ENCODE peak calls at places on chromosomes 3 and 15, in six cellular contexts. W is GM20000, M is kidney epithelial cell, Y is heart right ventricle, I is neural crest cell, U is brain microvascular endothelial cell. V is an unnamed sample.

GRCh38 chr3:160564205-160564922 is 1.0 kb downstream of the KPNA4 start:
- DNase-seq in W (no peak), M (no peak), Y (peak; percentile 17), I (peak; percentile 8), U (no peak), V (no peak)

GRCh38 chr3:88013592-88013991 is 45.2 kb downstream of the CGGBP1 start:
- DNase-seq in W (no peak), M (no peak), Y (no peak), I (no peak), U (no peak), V (no peak)

GRCh38 chr3:50525987-50526386 is 22.6 kb upstream of the CACNA2D2 start:
- DNase-seq in W (peak; percentile 74), M (no peak), Y (no peak), I (no peak), U (peak; percentile 32), V (peak; percentile 59)

GRCh38 chr3:133296315-133296917 is 103.4 kb upstream of the BFSP2 start:
- DNase-seq in W (no peak), M (no peak), Y (no peak), I (no peak), U (peak; percentile 33), V (no peak)

GRCh38 chr15:85831415-85832113 is 36.8 kb upstream of the KLHL25 start:
- DNase-seq in W (peak; percentile 40), M (no peak), Y (peak; percentile 66), I (peak; percentile 69), U (peak; percentile 42), V (peak; percentile 28)

GRCh38 chr3:59678042-59678707 is 628.4 kb upstream of the CFAP20DC start:
- DNase-seq in W (no peak), M (no peak), Y (no peak), I (no peak), U (no peak), V (peak; percentile 47)

GRCh38 chr3:32870373-32871091 is 52.7 kb downstream of the TRIM71 start:
- DNase-seq in W (no peak), M (no peak), Y (no peak), I (no peak), U (no peak), V (no peak)

GRCh38 chr15:70190965-70191364 is 93.2 kb upstream of the TLE3 start:
- DNase-seq in W (no peak), M (no peak), Y (no peak), I (no peak), U (no peak), V (no peak)

GRCh38 chr15:70275461-70276138 is 177.9 kb upstream of the TLE3 start:
- DNase-seq in W (no peak), M (no peak), Y (no peak), I (no peak), U (no peak), V (no peak)

DNA sequence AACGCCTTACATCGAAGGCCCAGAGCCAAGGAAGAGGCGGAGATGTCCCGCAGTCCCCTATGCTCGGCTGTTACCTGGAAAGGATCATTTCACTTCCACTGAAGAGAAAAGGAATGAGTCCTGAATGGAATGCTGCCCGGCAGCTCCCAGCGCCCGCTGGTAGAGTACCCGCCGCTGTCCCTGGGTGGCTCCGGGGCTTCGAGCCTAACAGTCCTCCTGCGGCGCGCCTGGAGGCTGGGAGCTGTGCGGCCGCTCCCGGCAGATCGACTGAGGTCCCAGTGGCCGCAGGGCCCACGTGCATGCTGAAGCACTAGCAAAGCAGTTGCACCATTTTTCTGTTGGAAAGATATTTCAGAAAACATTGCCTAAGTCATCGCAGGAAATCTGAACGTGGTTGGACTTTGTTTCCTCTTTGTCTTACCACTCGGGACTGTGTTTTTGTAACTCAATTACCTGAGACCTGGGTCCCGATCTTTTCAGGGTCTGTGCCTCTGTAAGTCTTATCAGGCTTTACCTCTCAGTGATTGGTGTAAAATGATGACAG is 984 bp downstream of the RNU6-1 start:
- DNase-seq in W (no peak), M (no peak), Y (no peak), I (no peak), U (no peak), V (peak; percentile 30)
- TF ChIP-seq CTCF in W (no peak), M (peak; percentile 15), Y (no peak), I (peak; percentile 33), U (no peak), V (no peak)

DNA sequence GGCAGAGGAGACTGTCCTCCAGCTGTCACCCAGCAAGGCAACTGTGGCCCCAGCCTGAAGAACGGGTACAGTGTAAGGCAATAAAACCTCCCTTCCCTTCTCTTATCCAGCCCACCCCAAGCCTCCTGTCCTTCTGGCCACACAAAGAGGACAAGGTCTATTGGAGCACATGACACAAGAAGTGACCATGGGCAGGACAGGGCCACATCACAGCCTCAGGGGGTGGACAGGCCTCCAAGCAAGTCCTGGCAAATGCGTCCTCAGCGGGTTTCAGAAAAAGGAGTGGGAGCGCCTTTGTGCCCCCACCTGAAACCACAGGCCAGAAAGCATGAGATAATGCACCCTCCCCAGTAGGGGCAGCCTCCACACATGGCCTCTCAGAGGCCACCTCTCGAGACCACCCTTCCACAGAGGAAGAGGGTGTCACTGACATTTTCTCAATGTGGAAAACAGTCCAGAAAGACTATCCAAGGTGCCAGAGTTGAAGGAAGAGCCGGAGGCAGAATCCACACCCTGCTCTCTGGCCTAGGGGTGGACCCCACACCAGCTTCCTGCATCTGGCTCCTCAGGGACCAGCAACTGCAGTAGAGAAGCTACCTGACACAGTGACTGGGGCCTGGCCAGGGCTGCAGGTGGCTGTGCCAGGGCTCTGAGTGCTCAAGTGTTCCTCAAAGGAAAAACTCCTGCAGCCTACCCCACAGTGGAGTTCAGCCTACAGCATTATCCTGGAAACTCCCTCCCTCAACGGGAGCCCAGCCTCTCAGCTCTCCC is 43.9 kb downstream of the CCDC12 start:
- DNase-seq in W (no peak), M (no peak), Y (no peak), I (no peak), U (no peak), V (no peak)
- TF ChIP-seq CTCF in W (no peak), M (no peak), Y (no peak), I (no peak), U (peak; percentile 23), V (no peak)

DNA sequence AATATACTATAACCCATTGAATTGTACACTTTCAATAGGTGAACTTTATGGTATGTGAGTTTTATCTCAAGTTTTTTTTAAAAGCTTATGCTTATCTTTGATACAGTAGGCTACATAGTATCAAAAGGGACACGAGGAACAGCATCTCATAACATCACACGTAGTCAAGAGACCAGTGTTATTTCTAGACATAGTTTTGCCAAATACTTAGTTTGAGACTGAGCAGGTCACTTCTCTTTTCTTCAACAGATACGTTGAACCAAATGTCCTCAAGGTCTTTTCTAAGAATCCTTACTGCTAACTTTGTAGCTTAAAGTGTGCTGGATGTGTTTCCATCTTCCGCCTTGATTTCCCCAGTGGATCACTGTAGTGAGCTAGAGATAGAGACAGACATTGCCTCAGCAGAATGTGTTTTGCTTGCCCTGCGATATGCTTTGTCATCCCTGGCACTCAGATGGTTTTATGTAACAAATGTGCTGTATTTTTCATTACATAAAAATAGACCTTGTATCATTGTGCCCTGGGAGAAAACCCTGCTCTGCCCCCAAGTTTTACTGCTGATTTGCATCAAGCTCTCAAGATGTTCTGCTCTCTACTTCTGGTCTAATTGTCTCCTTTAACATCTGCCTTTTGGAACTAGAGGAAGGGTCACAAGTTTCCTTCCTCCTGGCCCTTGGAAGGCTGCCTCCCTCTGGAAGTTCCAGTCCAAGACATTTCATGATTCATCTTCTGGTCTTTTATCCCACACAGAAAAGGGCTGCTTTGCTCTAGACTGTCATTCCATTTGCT is 426.4 kb upstream of the RGMA start:
- DNase-seq in W (no peak), M (no peak), Y (peak; percentile 59), I (no peak), U (no peak), V (peak; percentile 17)
- TF ChIP-seq CTCF in W (no peak), M (no peak), Y (no peak), I (no peak), U (no peak), V (no peak)

GRCh38 chr3:115937054-115937453 is 313.7 kb downstream of the GAP43 start:
- DNase-seq in W (no peak), M (no peak), Y (no peak), I (no peak), U (peak; percentile 3), V (peak; percentile 10)
- TF ChIP-seq CTCF in W (no peak), M (peak; percentile 36), Y (peak; percentile 15), I (peak; percentile 58), U (peak; percentile 47), V (peak; percentile 16)

DNA sequence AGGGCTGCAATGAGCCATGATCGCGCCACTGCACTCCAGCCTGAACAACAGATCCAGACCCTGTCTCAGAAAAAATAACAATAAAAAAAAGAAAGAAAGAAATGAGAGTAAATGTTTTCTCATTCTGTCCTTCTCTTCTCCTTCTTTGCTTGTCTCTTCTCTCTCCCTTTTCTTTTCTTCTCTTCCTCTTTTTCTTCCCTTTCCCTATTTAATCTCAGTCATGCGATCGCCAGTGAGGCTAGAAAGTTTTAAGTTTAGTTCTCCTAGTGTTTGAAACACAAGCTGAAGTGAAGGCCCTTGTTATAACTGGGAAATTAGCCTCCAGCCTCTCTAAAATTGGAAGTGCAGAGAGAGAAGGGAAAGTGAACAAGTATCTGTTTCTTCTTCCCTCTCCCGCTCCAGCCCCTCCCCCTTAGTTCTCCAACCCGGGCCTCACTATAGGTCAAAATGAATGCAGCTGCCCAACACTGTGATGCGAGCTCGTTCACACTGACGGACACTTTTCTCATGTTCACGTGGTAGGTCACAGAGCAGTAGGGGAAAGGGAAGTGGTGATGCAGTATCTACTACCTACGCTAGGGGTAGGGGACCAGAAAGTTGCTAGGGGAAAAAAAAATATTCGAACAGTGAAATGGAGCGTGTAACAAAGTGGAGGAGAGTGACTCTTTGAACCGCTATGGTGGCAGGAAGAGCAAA is 23.4 kb upstream of the TSC22D2 start:
- DNase-seq in W (peak; percentile 80), M (peak; percentile 37), Y (no peak), I (peak; percentile 71), U (no peak), V (no peak)
- TF ChIP-seq CTCF in W (peak; percentile 31), M (peak; percentile 35), Y (no peak), I (peak; percentile 56), U (peak; percentile 61), V (no peak)

GRCh38 chr3:111978833-111979688 is at the start of gene ABHD10:
- DNase-seq in W (peak; percentile 89), M (peak; percentile 93), Y (peak; percentile 97), I (peak; percentile 94), U (peak; percentile 96), V (peak; percentile 98)
- TF ChIP-seq CTCF in W (no peak), M (no peak), Y (no peak), I (no peak), U (no peak), V (no peak)

DNA sequence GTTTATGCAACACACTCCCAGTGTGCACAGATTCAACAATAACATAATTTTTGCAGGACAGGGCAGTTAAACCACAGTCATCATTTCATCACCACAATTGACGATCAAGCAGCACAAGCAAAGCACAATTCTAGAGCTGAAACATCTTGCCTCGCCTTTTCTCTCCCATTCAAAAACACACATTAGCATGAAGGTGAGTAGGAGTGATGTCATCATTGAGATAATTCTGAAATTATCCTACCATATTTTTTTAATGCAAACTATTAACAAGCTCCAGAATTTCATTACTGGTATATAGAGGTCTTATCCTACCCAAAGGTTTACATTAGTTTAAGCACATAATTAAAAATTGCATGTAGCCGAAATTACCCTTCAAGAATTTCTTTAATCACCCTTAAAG is 3.5 kb downstream of the IGDCC3 start:
- DNase-seq in W (no peak), M (no peak), Y (no peak), I (no peak), U (no peak), V (peak; percentile 7)
- TF ChIP-seq CTCF in W (no peak), M (no peak), Y (no peak), I (no peak), U (no peak), V (no peak)

V was measured in bronchial epithelial cell.